ENCODE peak calls at places on chromosomes 16 and 17, in nine cellular contexts. S, J, L, D, I, E, Q, W and H are unnamed samples.
A peak's percentile ranks its signal among the peaks of the same experiment; 100 is the strongest.

GRCh38 chr17:74569392-74570003 is 2.2 kb upstream of the CD300H start:
- DNase-seq in S (no peak), J (peak; percentile 28), L (peak; percentile 100), D (no peak), I (peak; percentile 82), E (peak; percentile 95), Q (peak; percentile 5), W (peak; percentile 30), H (peak; percentile 94)

GRCh38 chr17:4175921-4176802 is 33.2 kb downstream of the CYB5D2 start:
- DNase-seq in S (no peak), J (peak; percentile 61), L (no peak), D (no peak), I (no peak), E (no peak), Q (no peak), W (no peak), H (no peak)

GRCh38 chr16:11100239-11100750 is 155.7 kb downstream of the SOCS1 start:
- DNase-seq in S (no peak), J (peak; percentile 78), L (peak; percentile 74), D (no peak), I (peak; percentile 92), E (peak; percentile 45), Q (peak; percentile 8), W (peak; percentile 95), H (peak; percentile 7)

GRCh38 chr16:50548659-50549560 is 714 bp downstream of the NKD1 start:
- DNase-seq in S (peak; percentile 10), J (no peak), L (peak; percentile 31), D (peak; percentile 20), I (peak; percentile 39), E (no peak), Q (no peak), W (no peak), H (peak; percentile 19)

GRCh38 chr16:55717326-55717725 is 61.5 kb downstream of the SLC6A2 start:
- DNase-seq in S (no peak), J (no peak), L (no peak), D (no peak), I (no peak), E (no peak), Q (no peak), W (no peak), H (no peak)

GRCh38 chr17:70137451-70138230 is 31.7 kb upstream of the KCNJ2 start:
- DNase-seq in S (no peak), J (peak; percentile 41), L (peak; percentile 90), D (peak; percentile 29), I (peak; percentile 88), E (peak; percentile 73), Q (peak; percentile 74), W (peak; percentile 93), H (peak; percentile 55)

GRCh38 chr16:46858151-46858550 is 26.0 kb upstream of the GPT2 start:
- DNase-seq in S (no peak), J (no peak), L (no peak), D (no peak), I (no peak), E (no peak), Q (no peak), W (no peak), H (no peak)

GRCh38 chr17:66387391-66387981 is 85.1 kb downstream of the PRKCA start:
- DNase-seq in S (no peak), J (no peak), L (no peak), D (no peak), I (no peak), E (no peak), Q (peak; percentile 33), W (no peak), H (no peak)

GRCh38 chr16:17885659-17886200 is 415.0 kb upstream of the XYLT1 start:
- DNase-seq in S (no peak), J (no peak), L (no peak), D (no peak), I (no peak), E (no peak), Q (no peak), W (no peak), H (no peak)

GRCh38 chr16:49282690-49283375 is 1.2 kb upstream of the CBLN1 start:
- DNase-seq in S (no peak), J (no peak), L (no peak), D (peak; percentile 76), I (no peak), E (no peak), Q (peak; percentile 7), W (no peak), H (no peak)

GRCh38 chr16:6689643-6690042 is 643.0 kb upstream of the RBFOX1 start:
- DNase-seq in S (no peak), J (no peak), L (no peak), D (no peak), I (no peak), E (no peak), Q (no peak), W (no peak), H (no peak)

GRCh38 chr16:2386990-2387389 is 42.3 kb upstream of the CCNF start:
- DNase-seq in S (no peak), J (no peak), L (peak; percentile 12), D (no peak), I (peak; percentile 16), E (no peak), Q (no peak), W (no peak), H (peak; percentile 27)

GRCh38 chr16:29899516-29900101 is at the start of gene SEZ6L2:
- DNase-seq in S (no peak), J (peak; percentile 79), L (peak; percentile 99), D (peak; percentile 87), I (peak; percentile 94), E (peak; percentile 91), Q (peak; percentile 87), W (peak; percentile 80), H (peak; percentile 90)

GRCh38 chr17:83058478-83059167 is 20.8 kb upstream of the METRNL start:
- DNase-seq in S (no peak), J (peak; percentile 13), L (no peak), D (no peak), I (no peak), E (no peak), Q (no peak), W (no peak), H (no peak)

GRCh38 chr17:5557485-5557884 is 26.8 kb downstream of the NLRP1 start:
- DNase-seq in S (no peak), J (no peak), L (peak; percentile 66), D (no peak), I (peak; percentile 87), E (peak; percentile 24), Q (peak; percentile 8), W (peak; percentile 65), H (no peak)

GRCh38 chr17:48612456-48612853 is 1.6 kb upstream of the HOXB7 start:
- DNase-seq in S (no peak), J (peak; percentile 31), L (peak; percentile 48), D (no peak), I (no peak), E (no peak), Q (no peak), W (no peak), H (peak; percentile 63)

GRCh38 chr17:78506454-78507309 is 70.5 kb downstream of the DNAH17 start:
- DNase-seq in S (no peak), J (no peak), L (no peak), D (no peak), I (no peak), E (no peak), Q (no peak), W (no peak), H (no peak)

GRCh38 chr17:66540131-66540781 is 237.8 kb downstream of the PRKCA start:
- DNase-seq in S (no peak), J (no peak), L (no peak), D (no peak), I (peak; percentile 95), E (peak; percentile 50), Q (peak; percentile 99), W (peak; percentile 88), H (no peak)

GRCh38 chr17:77737442-77738265 is 220.8 kb upstream of the TNRC6C start:
- DNase-seq in S (no peak), J (peak; percentile 4), L (no peak), D (peak; percentile 0), I (no peak), E (no peak), Q (no peak), W (no peak), H (no peak)

GRCh38 chr17:37194208-37194607 is 181.6 kb upstream of the C17orf78 start:
- DNase-seq in S (no peak), J (no peak), L (no peak), D (no peak), I (no peak), E (no peak), Q (no peak), W (no peak), H (peak; percentile 5)

GRCh38 chr17:3475155-3475808 is 515 bp upstream of the ASPA start:
- DNase-seq in S (no peak), J (no peak), L (no peak), D (no peak), I (no peak), E (no peak), Q (peak; percentile 66), W (no peak), H (no peak)

GRCh38 chr17:81599719-81600486 is 37.0 kb downstream of the NPLOC4 start:
- DNase-seq in S (no peak), J (no peak), L (no peak), D (no peak), I (peak; percentile 92), E (peak; percentile 38), Q (no peak), W (peak; percentile 74), H (no peak)

GRCh38 chr16:68009157-68009735 is 6.5 kb downstream of the DPEP2NB start:
- DNase-seq in S (no peak), J (no peak), L (no peak), D (no peak), I (no peak), E (no peak), Q (no peak), W (no peak), H (no peak)

GRCh38 chr16:77496934-77497333 is 62.1 kb upstream of the ADAMTS18 start:
- DNase-seq in S (no peak), J (no peak), L (no peak), D (no peak), I (no peak), E (peak; percentile 56), Q (no peak), W (no peak), H (no peak)

GRCh38 chr16:11023640-11024039 is 79.3 kb downstream of the CLEC16A start:
- DNase-seq in S (no peak), J (no peak), L (no peak), D (no peak), I (no peak), E (no peak), Q (no peak), W (no peak), H (no peak)

GRCh38 chr17:62614142-62614541 is 13.3 kb upstream of the MRC2 start:
- DNase-seq in S (no peak), J (no peak), L (peak; percentile 30), D (no peak), I (peak; percentile 59), E (peak; percentile 9), Q (no peak), W (peak; percentile 83), H (no peak)

GRCh38 chr16:27472091-27473020 is 70.4 kb downstream of the IL21R start:
- DNase-seq in S (no peak), J (no peak), L (no peak), D (no peak), I (no peak), E (no peak), Q (no peak), W (no peak), H (no peak)

GRCh38 chr17:33175565-33175964 is 117.5 kb downstream of the ASIC2 start:
- DNase-seq in S (no peak), J (no peak), L (no peak), D (no peak), I (no peak), E (no peak), Q (no peak), W (no peak), H (no peak)

GRCh38 chr16:87161822-87162676 is 155.1 kb downstream of the C16orf95 start:
- DNase-seq in S (no peak), J (peak; percentile 41), L (no peak), D (no peak), I (no peak), E (no peak), Q (no peak), W (no peak), H (no peak)